ENCODE peak calls at places on chromosome 13, in four cellular contexts. One of them, this sample, is unnamed.

GRCh38 chr13:44280461-44280860 is 93.2 kb upstream of the SERP2 start:
- DNase-seq in tibial nerve: no peak
- DNase-seq in lower leg skin: peak
- DNase-seq in retinal pigment epithelial cell: no peak
- DNase-seq in this sample: peak

GRCh38 chr13:94192576-94192975 is 286.9 kb downstream of the DCT start:
- DNase-seq in tibial nerve: peak
- DNase-seq in lower leg skin: no peak
- DNase-seq in retinal pigment epithelial cell: no peak
- DNase-seq in this sample: no peak

GRCh38 chr13:25059166-25059565 is 36.8 kb upstream of the PABPC3 start:
- DNase-seq in tibial nerve: no peak
- DNase-seq in lower leg skin: no peak
- DNase-seq in retinal pigment epithelial cell: no peak
- DNase-seq in this sample: no peak

GRCh38 chr13:41668130-41668757 is 210.9 kb downstream of the RGCC start:
- DNase-seq in tibial nerve: peak
- DNase-seq in lower leg skin: peak
- DNase-seq in retinal pigment epithelial cell: peak
- DNase-seq in this sample: peak

GRCh38 chr13:111006508-111007031 is 91.7 kb upstream of the ANKRD10 start:
- DNase-seq in tibial nerve: peak
- DNase-seq in lower leg skin: peak
- DNase-seq in retinal pigment epithelial cell: peak
- DNase-seq in this sample: no peak

GRCh38 chr13:63124863-63125262 is 1709.2 kb upstream of the PCDH20 start:
- DNase-seq in tibial nerve: no peak
- DNase-seq in lower leg skin: no peak
- DNase-seq in retinal pigment epithelial cell: no peak
- DNase-seq in this sample: no peak

GRCh38 chr13:103130681-103131210 is 64.5 kb upstream of the SLC10A2 start:
- DNase-seq in tibial nerve: no peak
- DNase-seq in lower leg skin: no peak
- DNase-seq in retinal pigment epithelial cell: no peak
- DNase-seq in this sample: peak

GRCh38 chr13:86870388-86870966 is 800.7 kb upstream of the SLITRK5 start:
- DNase-seq in tibial nerve: no peak
- DNase-seq in lower leg skin: no peak
- DNase-seq in retinal pigment epithelial cell: no peak
- DNase-seq in this sample: no peak

GRCh38 chr13:27079421-27079958 is 92.1 kb downstream of the USP12 start:
- DNase-seq in tibial nerve: no peak
- DNase-seq in lower leg skin: no peak
- DNase-seq in retinal pigment epithelial cell: peak
- DNase-seq in this sample: peak

GRCh38 chr13:29791508-29791907 is 58.9 kb downstream of the UBL3 start:
- DNase-seq in tibial nerve: no peak
- DNase-seq in lower leg skin: no peak
- DNase-seq in retinal pigment epithelial cell: no peak
- DNase-seq in this sample: no peak

GRCh38 chr13:63449549-63449948 is 2033.9 kb upstream of the PCDH20 start:
- DNase-seq in tibial nerve: no peak
- DNase-seq in lower leg skin: no peak
- DNase-seq in retinal pigment epithelial cell: no peak
- DNase-seq in this sample: no peak

GRCh38 chr13:77829963-77830362 is 88.7 kb downstream of the EDNRB start:
- DNase-seq in tibial nerve: no peak
- DNase-seq in lower leg skin: no peak
- DNase-seq in retinal pigment epithelial cell: no peak
- DNase-seq in this sample: no peak

GRCh38 chr13:49441846-49442245 is 2.0 kb downstream of the CAB39L start:
- DNase-seq in tibial nerve: no peak
- DNase-seq in lower leg skin: no peak
- DNase-seq in retinal pigment epithelial cell: no peak
- DNase-seq in this sample: no peak

GRCh38 chr13:43021926-43022670 is 1.3 kb upstream of the DNAJC15 start:
- DNase-seq in tibial nerve: no peak
- DNase-seq in lower leg skin: no peak
- DNase-seq in retinal pigment epithelial cell: no peak
- DNase-seq in this sample: no peak

GRCh38 chr13:98795220-98795619 is 42.7 kb upstream of the SLC15A1 start:
- DNase-seq in tibial nerve: no peak
- DNase-seq in lower leg skin: peak
- DNase-seq in retinal pigment epithelial cell: no peak
- DNase-seq in this sample: no peak

GRCh38 chr13:109794095-109794494 is 7.7 kb upstream of the IRS2 start:
- DNase-seq in tibial nerve: no peak
- DNase-seq in lower leg skin: no peak
- DNase-seq in retinal pigment epithelial cell: no peak
- DNase-seq in this sample: no peak

GRCh38 chr13:37194428-37194861 is 89.0 kb upstream of the CSNK1A1L start:
- DNase-seq in tibial nerve: no peak
- DNase-seq in lower leg skin: no peak
- DNase-seq in retinal pigment epithelial cell: no peak
- DNase-seq in this sample: no peak

GRCh38 chr13:37136187-37136586 is 30.7 kb upstream of the CSNK1A1L start:
- DNase-seq in tibial nerve: no peak
- DNase-seq in lower leg skin: no peak
- DNase-seq in retinal pigment epithelial cell: no peak
- DNase-seq in this sample: no peak

GRCh38 chr13:104779311-104779710 is 1713.1 kb upstream of the SLC10A2 start:
- DNase-seq in tibial nerve: no peak
- DNase-seq in lower leg skin: no peak
- DNase-seq in retinal pigment epithelial cell: no peak
- DNase-seq in this sample: no peak

GRCh38 chr13:104024416-104025170 is 958.4 kb upstream of the SLC10A2 start:
- DNase-seq in tibial nerve: no peak
- DNase-seq in lower leg skin: no peak
- DNase-seq in retinal pigment epithelial cell: no peak
- DNase-seq in this sample: no peak

GRCh38 chr13:24984134-24984533 is 111.8 kb upstream of the PABPC3 start:
- DNase-seq in tibial nerve: no peak
- DNase-seq in lower leg skin: no peak
- DNase-seq in retinal pigment epithelial cell: no peak
- DNase-seq in this sample: no peak

GRCh38 chr13:48126944-48127814 is 32.3 kb upstream of the MED4 start:
- DNase-seq in tibial nerve: peak
- DNase-seq in lower leg skin: no peak
- DNase-seq in retinal pigment epithelial cell: peak
- DNase-seq in this sample: peak

GRCh38 chr13:109743706-109744453 is 42.5 kb downstream of the IRS2 start:
- DNase-seq in tibial nerve: no peak
- DNase-seq in lower leg skin: no peak
- DNase-seq in retinal pigment epithelial cell: peak
- DNase-seq in this sample: peak

GRCh38 chr13:102555914-102556553 is 40.8 kb upstream of the TPP2 start:
- DNase-seq in tibial nerve: no peak
- DNase-seq in lower leg skin: no peak
- DNase-seq in retinal pigment epithelial cell: no peak
- DNase-seq in this sample: peak

GRCh38 chr13:110405597-110406450 is 98.7 kb downstream of the COL4A2 start:
- DNase-seq in tibial nerve: no peak
- DNase-seq in lower leg skin: no peak
- DNase-seq in retinal pigment epithelial cell: no peak
- DNase-seq in this sample: no peak

GRCh38 chr13:40749327-40749726 is 21.7 kb downstream of the MRPS31 start:
- DNase-seq in tibial nerve: no peak
- DNase-seq in lower leg skin: no peak
- DNase-seq in retinal pigment epithelial cell: no peak
- DNase-seq in this sample: no peak

GRCh38 chr13:108495686-108496363 is 133.6 kb upstream of the MYO16 start:
- DNase-seq in tibial nerve: no peak
- DNase-seq in lower leg skin: no peak
- DNase-seq in retinal pigment epithelial cell: no peak
- DNase-seq in this sample: no peak

GRCh38 chr13:94480672-94481145 is 1.2 kb upstream of the DCT start:
- DNase-seq in tibial nerve: peak
- DNase-seq in lower leg skin: no peak
- DNase-seq in retinal pigment epithelial cell: no peak
- DNase-seq in this sample: peak

GRCh38 chr13:63190219-63190618 is 1774.6 kb upstream of the PCDH20 start:
- DNase-seq in tibial nerve: no peak
- DNase-seq in lower leg skin: no peak
- DNase-seq in retinal pigment epithelial cell: no peak
- DNase-seq in this sample: no peak

GRCh38 chr13:95360052-95360451 is 58.8 kb upstream of the ABCC4 start:
- DNase-seq in tibial nerve: no peak
- DNase-seq in lower leg skin: no peak
- DNase-seq in retinal pigment epithelial cell: no peak
- DNase-seq in this sample: no peak

GRCh38 chr13:73877399-73877798 is 256.8 kb downstream of the KLF12 start:
- DNase-seq in tibial nerve: no peak
- DNase-seq in lower leg skin: no peak
- DNase-seq in retinal pigment epithelial cell: no peak
- DNase-seq in this sample: no peak

GRCh38 chr13:48411281-48412099 is 1.4 kb downstream of the LPAR6 start:
- DNase-seq in tibial nerve: no peak
- DNase-seq in lower leg skin: no peak
- DNase-seq in retinal pigment epithelial cell: no peak
- DNase-seq in this sample: no peak

GRCh38 chr13:105587786-105588185 is 947.7 kb downstream of the EFNB2 start:
- DNase-seq in tibial nerve: no peak
- DNase-seq in lower leg skin: no peak
- DNase-seq in retinal pigment epithelial cell: peak
- DNase-seq in this sample: peak

GRCh38 chr13:32267836-32268439 is 47.2 kb downstream of the ZAR1L start:
- DNase-seq in tibial nerve: no peak
- DNase-seq in lower leg skin: no peak
- DNase-seq in retinal pigment epithelial cell: no peak
- DNase-seq in this sample: no peak

GRCh38 chr13:73224708-73225107 is 165.9 kb downstream of the KLF5 start:
- DNase-seq in tibial nerve: no peak
- DNase-seq in lower leg skin: no peak
- DNase-seq in retinal pigment epithelial cell: no peak
- DNase-seq in this sample: no peak

GRCh38 chr13:36804588-36804987 is 14.4 kb upstream of the RFXAP start:
- DNase-seq in tibial nerve: no peak
- DNase-seq in lower leg skin: no peak
- DNase-seq in retinal pigment epithelial cell: no peak
- DNase-seq in this sample: no peak

GRCh38 chr13:30847697-30848307 is 58.3 kb upstream of the MEDAG start:
- DNase-seq in tibial nerve: no peak
- DNase-seq in lower leg skin: no peak
- DNase-seq in retinal pigment epithelial cell: peak
- DNase-seq in this sample: no peak

GRCh38 chr13:93316848-93317247 is 90.2 kb downstream of the GPC6 start:
- DNase-seq in tibial nerve: no peak
- DNase-seq in lower leg skin: no peak
- DNase-seq in retinal pigment epithelial cell: no peak
- DNase-seq in this sample: no peak

GRCh38 chr13:76646946-76647345 is 239.3 kb downstream of the KCTD12 start:
- DNase-seq in tibial nerve: no peak
- DNase-seq in lower leg skin: no peak
- DNase-seq in retinal pigment epithelial cell: no peak
- DNase-seq in this sample: no peak
- H3K4me3 ChIP-seq in tibial nerve: no peak
- H3K4me3 ChIP-seq in lower leg skin: no peak
- H3K4me3 ChIP-seq in retinal pigment epithelial cell: no peak
- H3K4me3 ChIP-seq in this sample: no peak

DNA sequence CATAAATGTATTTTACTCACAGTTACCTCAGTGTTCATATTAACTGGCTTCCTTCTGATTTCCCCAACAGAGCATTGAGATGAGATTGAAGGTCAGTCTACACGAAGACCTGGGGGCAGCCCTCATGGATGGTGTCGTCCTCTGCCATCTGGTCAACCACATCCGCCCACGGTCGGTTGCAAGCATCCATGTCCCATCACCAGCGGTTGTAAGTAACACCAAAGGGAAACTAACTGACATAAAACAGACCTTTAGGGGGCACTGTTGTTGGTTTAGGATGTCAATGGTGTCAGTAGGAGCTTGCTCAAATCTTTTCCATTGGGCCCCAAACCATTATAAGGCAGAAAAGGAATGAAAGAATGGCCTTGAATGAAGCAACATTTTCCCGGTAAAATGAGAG is 68.2 kb downstream of the ESD start:
- DNase-seq in tibial nerve: no peak
- DNase-seq in lower leg skin: no peak
- DNase-seq in retinal pigment epithelial cell: no peak
- DNase-seq in this sample: no peak
- TF ChIP-seq CTCF in tibial nerve: no peak
- TF ChIP-seq CTCF in lower leg skin: no peak
- TF ChIP-seq CTCF in retinal pigment epithelial cell: peak
- TF ChIP-seq CTCF in this sample: peak

DNA sequence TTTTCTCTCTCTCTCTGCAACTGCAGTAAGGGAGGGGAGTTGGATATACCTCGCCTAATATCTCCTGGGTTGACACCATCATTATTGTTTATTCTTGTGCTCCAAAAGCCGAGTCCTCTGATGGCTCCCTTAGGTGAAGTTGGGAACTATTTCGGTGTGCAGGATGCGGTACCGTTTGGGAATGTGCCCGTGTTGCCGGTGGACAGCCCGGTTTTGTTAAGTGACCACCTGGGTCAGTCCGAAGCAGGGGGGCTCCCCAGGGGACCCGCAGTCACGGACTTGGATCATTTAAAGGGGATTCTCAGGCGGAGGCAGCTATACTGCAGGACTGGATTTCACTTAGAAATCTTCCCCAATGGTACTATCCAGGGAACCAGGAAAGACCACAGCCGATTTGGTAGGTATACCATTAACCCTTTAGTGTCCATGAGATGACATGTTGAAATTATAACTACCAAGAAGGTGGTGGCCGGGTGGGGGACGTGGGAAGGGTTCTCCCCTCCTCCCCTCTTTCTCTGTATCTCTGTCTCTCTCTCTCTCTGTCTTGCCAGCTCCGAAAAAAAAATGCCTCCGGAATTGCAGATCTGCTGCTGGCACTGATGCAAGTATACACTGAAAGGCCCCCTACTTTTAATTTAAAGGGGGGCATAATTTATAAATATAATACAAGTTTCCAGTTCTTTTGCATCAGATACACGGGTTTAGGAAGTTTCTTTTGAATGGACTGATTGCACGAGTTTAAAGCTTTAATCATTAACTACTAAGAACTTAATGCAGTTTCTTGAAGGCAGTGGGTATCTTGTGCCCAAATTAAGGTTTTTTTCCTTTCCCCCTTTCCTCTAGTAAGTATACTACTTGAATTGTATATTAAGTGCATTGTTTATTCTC is 1.2 kb downstream of the FGF9 start:
- DNase-seq in tibial nerve: no peak
- DNase-seq in lower leg skin: no peak
- DNase-seq in retinal pigment epithelial cell: no peak
- DNase-seq in this sample: no peak
- H3K4me3 ChIP-seq in tibial nerve: peak
- H3K4me3 ChIP-seq in lower leg skin: no peak
- H3K4me3 ChIP-seq in retinal pigment epithelial cell: no peak
- H3K4me3 ChIP-seq in this sample: peak

DNA sequence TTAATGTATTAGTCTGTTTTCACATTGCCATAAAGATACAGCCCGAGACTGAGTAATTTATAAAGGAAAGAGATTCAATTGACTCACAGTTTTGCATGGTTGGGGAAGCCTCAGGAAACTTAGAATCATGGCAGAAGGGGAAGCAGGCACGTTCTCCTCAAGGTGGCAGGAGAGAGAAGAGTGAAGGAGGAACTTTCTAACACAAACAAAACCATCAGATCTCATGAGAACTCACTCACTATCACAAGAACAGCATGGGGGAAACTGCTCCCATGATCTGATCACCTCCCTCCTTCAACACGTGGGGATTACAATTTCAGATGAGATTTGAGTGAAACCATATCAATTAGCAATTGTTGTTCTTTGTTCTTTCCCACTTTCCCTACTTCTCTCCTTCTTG is 689.0 kb upstream of the SLITRK1 start:
- DNase-seq in tibial nerve: no peak
- DNase-seq in lower leg skin: no peak
- DNase-seq in retinal pigment epithelial cell: no peak
- DNase-seq in this sample: no peak
- TF ChIP-seq CTCF in tibial nerve: no peak
- TF ChIP-seq CTCF in lower leg skin: no peak
- TF ChIP-seq CTCF in retinal pigment epithelial cell: no peak
- TF ChIP-seq CTCF in this sample: peak

This sample was measured in epithelial cell of proximal tubule.